ENCODE peak calls at places on chromosomes 5 and 9, in ten cellular contexts. T is IMR-90; O is mesendoderm; P is CD8-positive, alpha-beta memory T cell; C is Karpas-422; G is PC-9; R is hepatocyte; X is left ventricle myocardium inferior; V is CD8-positive, alpha-beta T cell; L is OCI-LY7. H is an unnamed sample.

GRCh38 chr9:114035845-114036785 is 42.0 kb downstream of the AMBP start:
- DNase-seq in T (no peak), O (no peak), P (no peak), C (no peak), G (no peak), R (no peak), X (no peak), V (peak), L (no peak), H (no peak)

GRCh38 chr5:10645671-10646070 is 81.8 kb downstream of the ANKRD33B start:
- DNase-seq in T (no peak), O (no peak), P (no peak), C (no peak), G (no peak), R (no peak), X (no peak), V (no peak), L (no peak), H (no peak)

GRCh38 chr9:113958556-113958955 is 82.4 kb downstream of the ZNF618 start:
- DNase-seq in T (no peak), O (no peak), P (no peak), C (no peak), G (no peak), R (no peak), X (no peak), V (peak), L (no peak), H (no peak)

GRCh38 chr9:133777871-133778270 is 39.7 kb upstream of the SARDH start:
- DNase-seq in T (no peak), O (no peak), P (no peak), C (no peak), G (no peak), R (no peak), X (no peak), V (no peak), L (no peak), H (no peak)

GRCh38 chr5:39253211-39253610 is 33.8 kb upstream of the FYB1 start:
- DNase-seq in T (peak), O (no peak), P (no peak), C (peak), G (no peak), R (no peak), X (no peak), V (no peak), L (no peak), H (no peak)

GRCh38 chr9:5790923-5791322 is 42.0 kb downstream of the ERMP1 start:
- DNase-seq in T (no peak), O (no peak), P (no peak), C (no peak), G (no peak), R (no peak), X (no peak), V (no peak), L (peak), H (peak)

GRCh38 chr5:36777105-36777757 is 99.3 kb upstream of the NIPBL start:
- DNase-seq in T (peak), O (peak), P (no peak), C (no peak), G (no peak), R (peak), X (no peak), V (no peak), L (peak), H (peak)

GRCh38 chr9:86945868-86946711 is 1.2 kb downstream of the GAS1 start:
- DNase-seq in T (peak), O (peak), P (peak), C (peak), G (peak), R (peak), X (peak), V (peak), L (peak), H (peak)

GRCh38 chr5:38518341-38518740 is 38.1 kb downstream of the LIFR start:
- DNase-seq in T (peak), O (no peak), P (no peak), C (no peak), G (no peak), R (no peak), X (no peak), V (no peak), L (no peak), H (no peak)

GRCh38 chr9:111198936-111199335 is 131.1 kb downstream of the OR2K2 start:
- DNase-seq in T (peak), O (no peak), P (no peak), C (no peak), G (no peak), R (no peak), X (no peak), V (no peak), L (no peak), H (no peak)

GRCh38 chr9:130327781-130328348 is 62.3 kb downstream of the HMCN2 start:
- DNase-seq in T (peak), O (no peak), P (no peak), C (no peak), G (no peak), R (peak), X (peak), V (no peak), L (no peak), H (no peak)

GRCh38 chr5:180380441-180380840 is 27.3 kb upstream of the GFPT2 start:
- DNase-seq in T (no peak), O (no peak), P (no peak), C (no peak), G (no peak), R (no peak), X (no peak), V (no peak), L (no peak), H (no peak)

GRCh38 chr9:93984860-93985259 is 29.7 kb upstream of the BARX1 start:
- DNase-seq in T (no peak), O (no peak), P (no peak), C (no peak), G (no peak), R (no peak), X (no peak), V (no peak), L (no peak), H (no peak)

GRCh38 chr5:143229896-143230675 is 173.4 kb downstream of the NR3C1 start:
- DNase-seq in T (no peak), O (peak), P (peak), C (peak), G (no peak), R (no peak), X (no peak), V (no peak), L (peak), H (no peak)

GRCh38 chr5:90529939-90530677 is 724 bp upstream of the LYSMD3 start:
- DNase-seq in T (peak), O (peak), P (no peak), C (peak), G (peak), R (peak), X (peak), V (no peak), L (peak), H (peak)

GRCh38 chr5:134143431-134143830 is 28.9 kb downstream of the TCF7 start:
- DNase-seq in T (no peak), O (no peak), P (no peak), C (no peak), G (no peak), R (peak), X (no peak), V (no peak), L (no peak), H (no peak)

GRCh38 chr9:125415583-125416443 is 154.2 kb downstream of the GAPVD1 start:
- DNase-seq in T (no peak), O (no peak), P (no peak), C (no peak), G (no peak), R (no peak), X (no peak), V (no peak), L (no peak), H (no peak)

GRCh38 chr5:33937700-33938506 is 1.7 kb downstream of the RXFP3 start:
- DNase-seq in T (no peak), O (no peak), P (no peak), C (no peak), G (no peak), R (no peak), X (no peak), V (no peak), L (no peak), H (no peak)

GRCh38 chr5:58886315-58887207 is 303.7 kb downstream of the RAB3C start:
- DNase-seq in T (peak), O (peak), P (peak), C (peak), G (peak), R (peak), X (peak), V (peak), L (peak), H (peak)

GRCh38 chr5:170632985-170633234 is 129.1 kb downstream of the KCNIP1 start:
- DNase-seq in T (no peak), O (peak), P (no peak), C (peak), G (no peak), R (peak), X (peak), V (peak), L (peak), H (peak)

GRCh38 chr9:83030391-83031107 is 32.4 kb downstream of the RASEF start:
- DNase-seq in T (no peak), O (no peak), P (no peak), C (no peak), G (peak), R (no peak), X (no peak), V (no peak), L (no peak), H (no peak)

GRCh38 chr5:82499845-82500244 is 221.7 kb upstream of the RPS23 start:
- DNase-seq in T (no peak), O (no peak), P (no peak), C (no peak), G (no peak), R (peak), X (no peak), V (no peak), L (no peak), H (no peak)

GRCh38 chr5:115949096-115949495 is 13.2 kb upstream of the LVRN start:
- DNase-seq in T (peak), O (no peak), P (no peak), C (no peak), G (no peak), R (no peak), X (no peak), V (no peak), L (no peak), H (no peak)

GRCh38 chr9:125133403-125134316 is 9.7 kb downstream of the SCAI start:
- DNase-seq in T (peak), O (no peak), P (no peak), C (no peak), G (no peak), R (no peak), X (no peak), V (no peak), L (no peak), H (no peak)

GRCh38 chr9:105672711-105673234 is 10.5 kb downstream of the TAL2 start:
- DNase-seq in T (no peak), O (no peak), P (no peak), C (peak), G (no peak), R (no peak), X (no peak), V (no peak), L (peak), H (no peak)

GRCh38 chr5:67267522-67268232 is 71.1 kb upstream of the CD180 start:
- DNase-seq in T (no peak), O (no peak), P (no peak), C (no peak), G (no peak), R (no peak), X (peak), V (no peak), L (no peak), H (no peak)

GRCh38 chr9:122053056-122053455 is 40.1 kb downstream of the TTLL11 start:
- DNase-seq in T (no peak), O (no peak), P (no peak), C (no peak), G (no peak), R (no peak), X (no peak), V (no peak), L (no peak), H (no peak)

GRCh38 chr9:21028476-21028875 is 3.0 kb downstream of the HACD4 start:
- DNase-seq in T (peak), O (no peak), P (no peak), C (no peak), G (no peak), R (no peak), X (no peak), V (no peak), L (no peak), H (peak)

GRCh38 chr5:177620560-177620959 is 20.6 kb downstream of the B4GALT7 start:
- DNase-seq in T (no peak), O (no peak), P (no peak), C (no peak), G (no peak), R (no peak), X (no peak), V (no peak), L (no peak), H (no peak)

GRCh38 chr5:141845371-141845821 is 32.8 kb downstream of the PCDH1 start:
- DNase-seq in T (no peak), O (peak), P (no peak), C (peak), G (no peak), R (no peak), X (no peak), V (no peak), L (peak), H (peak)

GRCh38 chr9:91305596-91305995 is 56.1 kb downstream of the AUH start:
- DNase-seq in T (no peak), O (no peak), P (no peak), C (no peak), G (no peak), R (no peak), X (no peak), V (no peak), L (no peak), H (no peak)

GRCh38 chr5:172643392-172643871 is 2.4 kb downstream of the NEURL1B start:
- DNase-seq in T (no peak), O (no peak), P (no peak), C (no peak), G (no peak), R (no peak), X (no peak), V (no peak), L (no peak), H (no peak)
- H3K4me3 ChIP-seq in T (no peak), O (no peak), P (no peak), C (no peak), G (no peak), R (no peak), X (peak), V (no peak), L (no peak), H (no peak)

GRCh38 chr5:121171361-121171760 is 680.3 kb upstream of the FTMT start:
- DNase-seq in T (no peak), O (no peak), P (no peak), C (no peak), G (no peak), R (no peak), X (no peak), V (no peak), L (no peak), H (no peak)
- H3K27ac ChIP-seq in T (no peak), O (no peak), P (no peak), C (no peak), G (no peak), R (no peak), X (no peak), V (no peak), L (no peak), H (no peak)

GRCh38 chr9:70411930-70412677 is 2.4 kb downstream of the KLF9 start:
- DNase-seq in T (peak), O (peak), P (peak), C (no peak), G (peak), R (peak), X (peak), V (peak), L (no peak), H (no peak)
- H3K4me3 ChIP-seq in T (peak), O (peak), P (peak), C (no peak), G (peak), R (peak), X (peak), V (peak), L (peak), H (peak)

GRCh38 chr9:7561527-7561926 is 238.1 kb downstream of the DMAC1 start:
- DNase-seq in T (no peak), O (no peak), P (no peak), C (no peak), G (no peak), R (no peak), X (no peak), V (no peak), L (no peak), H (no peak)
- H3K27ac ChIP-seq in T (no peak), O (no peak), P (no peak), C (no peak), G (no peak), R (no peak), X (no peak), V (no peak), L (no peak), H (no peak)

GRCh38 chr9:137167113-137167751 is 2.6 kb downstream of the LRRC26 start:
- DNase-seq in T (no peak), O (no peak), P (no peak), C (no peak), G (no peak), R (no peak), X (no peak), V (no peak), L (no peak), H (no peak)
- H3K4me3 ChIP-seq in T (no peak), O (no peak), P (no peak), C (no peak), G (no peak), R (no peak), X (no peak), V (no peak), L (no peak), H (no peak)

GRCh38 chr5:94901071-94901979 is 282.9 kb downstream of the SLF1 start:
- DNase-seq in T (peak), O (peak), P (no peak), C (no peak), G (no peak), R (peak), X (no peak), V (no peak), L (no peak), H (peak)
- H3K27ac ChIP-seq in T (no peak), O (no peak), P (no peak), C (no peak), G (no peak), R (peak), X (no peak), V (no peak), L (no peak), H (no peak)

GRCh38 chr5:42990892-42991291 is 49.2 kb downstream of the ANXA2R start:
- DNase-seq in T (no peak), O (no peak), P (no peak), C (no peak), G (no peak), R (no peak), X (no peak), V (no peak), L (no peak), H (no peak)
- H3K4me3 ChIP-seq in T (peak), O (no peak), P (peak), C (no peak), G (peak), R (no peak), X (peak), V (peak), L (no peak), H (no peak)

GRCh38 chr5:149961186-149961685 is 678 bp downstream of the SLC26A2 start:
- DNase-seq in T (no peak), O (no peak), P (no peak), C (no peak), G (no peak), R (no peak), X (no peak), V (no peak), L (no peak), H (peak)
- H3K27ac ChIP-seq in T (peak), O (no peak), P (no peak), C (no peak), G (no peak), R (peak), X (peak), V (peak), L (no peak), H (peak)

GRCh38 chr5:144815131-144815530 is 644.5 kb downstream of the KCTD16 start:
- DNase-seq in T (no peak), O (no peak), P (no peak), C (no peak), G (no peak), R (no peak), X (no peak), V (no peak), L (no peak), H (no peak)
- H3K4me3 ChIP-seq in T (no peak), O (no peak), P (no peak), C (no peak), G (no peak), R (no peak), X (no peak), V (no peak), L (no peak), H (no peak)

GRCh38 chr9:128818839-128819715 is 777 bp downstream of the ENDOG start:
- DNase-seq in T (no peak), O (peak), P (peak), C (peak), G (no peak), R (peak), X (peak), V (peak), L (peak), H (peak)
- H3K27ac ChIP-seq in T (peak), O (no peak), P (peak), C (no peak), G (no peak), R (no peak), X (peak), V (peak), L (no peak), H (peak)